ENCODE peak calls at places on chromosomes 11 and 22, in seven cellular contexts. B is breast epithelium; D is tibial artery; L is body of pancreas; Y is naive thymus-derived CD4-positive, alpha-beta T cell; Z is kidney; E is effector memory CD4-positive, alpha-beta T cell. C is an unnamed sample.

GRCh38 chr11:10305262-10305963 is 540 bp downstream of the ADM start:
- DNase-seq in B (no peak), D (peak; percentile 73), L (peak; percentile 38), Y (peak; percentile 45), Z (peak; percentile 79), E (no peak), C (no peak)

GRCh38 chr11:66685276-66686099 is 7.8 kb upstream of the RBM4B start:
- DNase-seq in B (no peak), D (peak; percentile 43), L (no peak), Y (no peak), Z (peak; percentile 37), E (no peak), C (no peak)

GRCh38 chr11:25924586-25924985 is 407.3 kb upstream of the ANO3 start:
- DNase-seq in B (no peak), D (no peak), L (no peak), Y (no peak), Z (no peak), E (no peak), C (no peak)

GRCh38 chr11:66883021-66883968 is 26.4 kb downstream of the LRFN4 start:
- DNase-seq in B (peak; percentile 48), D (no peak), L (peak; percentile 59), Y (peak; percentile 68), Z (peak; percentile 43), E (no peak), C (peak; percentile 39)

GRCh38 chr11:61769169-61769920 is 16.9 kb downstream of the MYRF start:
- DNase-seq in B (no peak), D (no peak), L (peak; percentile 53), Y (no peak), Z (no peak), E (no peak), C (no peak)

GRCh38 chr11:3193373-3194015 is 25.1 kb downstream of the MRGPRG start:
- DNase-seq in B (no peak), D (peak; percentile 48), L (no peak), Y (no peak), Z (no peak), E (no peak), C (no peak)

GRCh38 chr11:19377855-19378254 is 137.1 kb upstream of the E2F8 start:
- DNase-seq in B (no peak), D (no peak), L (no peak), Y (no peak), Z (no peak), E (no peak), C (no peak)

GRCh38 chr11:62854825-62855570 is 15.6 kb upstream of the WDR74 start:
- DNase-seq in B (no peak), D (no peak), L (no peak), Y (no peak), Z (no peak), E (no peak), C (no peak)

GRCh38 chr11:47184711-47185304 is 1.4 kb downstream of the PACSIN3 start:
- DNase-seq in B (no peak), D (peak; percentile 83), L (peak; percentile 67), Y (no peak), Z (no peak), E (no peak), C (no peak)

GRCh38 chr22:41683052-41683451 is 5.6 kb downstream of the SNU13 start:
- DNase-seq in B (no peak), D (peak; percentile 38), L (no peak), Y (no peak), Z (no peak), E (no peak), C (no peak)
- H3K4me3 ChIP-seq in B (peak overlapping the region; percentile 58), D (peak overlapping the region; percentile 58), L (no peak overlapping the region), Y (peak overlapping the region; percentile 91), Z (peak overlapping the region; percentile 77), E (peak overlapping the region; percentile 77), C (no peak overlapping the region)

GRCh38 chr11:76824083-76824939 is 36.4 kb upstream of the ACER3 start:
- DNase-seq in B (no peak), D (no peak), L (no peak), Y (no peak), Z (no peak), E (no peak), C (no peak)
- H3K27ac ChIP-seq in B (peak overlapping the region; percentile 72), D (no peak overlapping the region), L (peak overlapping the region; percentile 54), Y (no peak overlapping the region), Z (peak overlapping the region; percentile 72), E (no peak overlapping the region), C (peak overlapping the region; percentile 70)

DNA sequence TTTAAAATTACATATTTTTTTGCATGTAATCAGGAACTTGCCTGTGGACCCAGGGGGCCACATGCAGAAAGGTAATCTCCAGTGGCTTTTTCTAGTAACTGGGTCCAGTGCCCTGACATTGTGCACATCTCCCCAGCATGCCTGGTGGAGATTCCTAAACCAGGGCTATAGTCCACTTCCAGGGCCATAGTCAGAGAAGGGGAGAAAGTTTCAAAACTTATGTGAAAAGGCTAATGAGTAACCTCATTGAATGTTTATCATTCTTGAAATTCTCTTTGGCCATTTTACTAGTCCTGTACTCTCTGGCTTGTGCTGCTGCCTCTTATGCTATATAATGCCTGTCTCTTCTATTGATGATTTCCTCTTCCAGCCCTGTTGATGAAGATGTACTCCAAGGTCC is 47.8 kb downstream of the BARX2 start:
- DNase-seq in B (no peak), D (no peak), L (no peak), Y (no peak), Z (no peak), E (no peak), C (no peak)
- H3K4me3 ChIP-seq in B (no peak overlapping the region), D (no peak overlapping the region), L (no peak overlapping the region), Y (no peak overlapping the region), Z (no peak overlapping the region), E (no peak overlapping the region), C (no peak overlapping the region)

GRCh38 chr11:64757549-64758329 is 2.0 kb downstream of the PYGM start:
- DNase-seq in B (no peak), D (peak; percentile 61), L (no peak), Y (no peak), Z (peak; percentile 53), E (no peak), C (no peak)

GRCh38 chr11:64759722-64760719 is at the start of gene PYGM:
- DNase-seq in B (no peak), D (peak; percentile 97), L (peak; percentile 51), Y (no peak), Z (peak; percentile 96), E (no peak), C (no peak)

GRCh38 chr11:64760759-64761417 is 1.1 kb upstream of the PYGM start:
- DNase-seq in B (no peak), D (peak; percentile 62), L (no peak), Y (no peak), Z (peak; percentile 9), E (no peak), C (no peak)

GRCh38 chr11:64758330-64759079 is 1.3 kb downstream of the PYGM start:
- DNase-seq in B (no peak), D (no peak), L (no peak), Y (no peak), Z (peak; percentile 64), E (no peak), C (no peak)

DNA sequence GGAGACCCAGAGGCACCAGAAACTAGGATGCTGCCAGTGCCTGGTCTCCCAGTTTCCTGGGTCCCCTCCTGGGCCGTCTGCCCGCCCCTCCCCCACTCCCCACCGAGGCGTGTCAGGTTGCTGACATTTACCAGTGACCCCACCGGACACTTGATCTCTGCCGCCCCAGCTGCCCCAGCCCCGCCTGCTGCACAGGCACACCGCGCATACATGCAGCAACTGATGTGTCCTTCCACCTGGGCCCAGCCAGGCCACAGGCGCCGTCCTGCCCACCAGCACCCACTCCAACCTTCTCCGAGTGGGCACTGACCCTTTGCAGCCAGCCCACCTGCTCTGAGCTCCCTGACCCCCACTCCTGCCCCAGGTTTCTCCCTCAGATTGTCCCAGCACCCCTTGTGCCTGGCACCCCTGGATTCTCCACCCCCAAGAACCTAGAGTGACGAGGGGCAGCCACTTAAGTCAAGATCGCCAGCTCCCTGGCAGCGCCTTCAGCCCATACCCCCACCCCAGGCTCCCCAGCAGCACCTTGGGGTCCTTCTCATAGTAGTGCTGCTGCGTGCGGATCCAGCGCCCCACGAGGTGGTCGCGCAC is 548 bp downstream of the PYGM start:
- DNase-seq in B (no peak), D (no peak), L (no peak), Y (no peak), Z (peak; percentile 77), E (no peak), C (no peak)
- H3K27ac ChIP-seq in B (peak overlapping the region; percentile 69), D (peak overlapping the region; percentile 93), L (no peak overlapping the region), Y (peak overlapping the region; percentile 11), Z (no peak overlapping the region), E (no peak overlapping the region), C (no peak overlapping the region)

GRCh38 chr11:123525072-123525471 is 95.0 kb downstream of the GRAMD1B start:
- DNase-seq in B (no peak), D (no peak), L (no peak), Y (no peak), Z (no peak), E (no peak), C (no peak)
- H3K4me3 ChIP-seq in B (peak overlapping the region; percentile 38), D (no peak overlapping the region), L (no peak overlapping the region), Y (no peak overlapping the region), Z (no peak overlapping the region), E (no peak overlapping the region), C (no peak overlapping the region)

GRCh38 chr11:73001615-73002014 is 140.5 kb downstream of the FCHSD2 start:
- DNase-seq in B (no peak), D (no peak), L (peak; percentile 72), Y (no peak), Z (no peak), E (no peak), C (no peak)

GRCh38 chr11:73003083-73003482 is 139.0 kb downstream of the FCHSD2 start:
- DNase-seq in B (no peak), D (no peak), L (no peak), Y (no peak), Z (no peak), E (no peak), C (no peak)

GRCh38 chr11:73009972-73010371 is 132.1 kb downstream of the FCHSD2 start:
- DNase-seq in B (no peak), D (no peak), L (no peak), Y (no peak), Z (no peak), E (no peak), C (no peak)

DNA sequence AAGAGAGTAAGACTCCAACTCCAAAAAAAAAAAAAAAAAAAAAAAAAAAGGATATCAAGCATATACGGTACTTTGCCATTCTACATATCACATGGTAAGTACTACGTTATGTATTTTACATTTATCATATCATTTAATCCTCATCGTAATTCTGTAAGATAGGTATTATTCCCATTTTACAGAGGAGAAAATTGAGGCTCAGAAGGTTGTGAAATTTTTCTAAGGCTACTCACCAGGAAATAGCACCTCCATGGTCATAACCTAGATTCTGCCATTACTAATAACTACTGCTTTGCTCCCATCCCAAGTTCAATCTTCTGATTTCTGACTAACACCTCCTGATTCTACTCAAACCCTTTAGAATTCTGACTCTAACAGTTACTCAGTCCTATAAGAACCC is 138.0 kb downstream of the FCHSD2 start:
- DNase-seq in B (no peak), D (no peak), L (no peak), Y (no peak), Z (no peak), E (no peak), C (no peak)
- H3K27ac ChIP-seq in B (no peak overlapping the region), D (no peak overlapping the region), L (no peak overlapping the region), Y (no peak overlapping the region), Z (no peak overlapping the region), E (no peak overlapping the region), C (no peak overlapping the region)

GRCh38 chr11:115458877-115459276 is 45.3 kb downstream of the CADM1 start:
- DNase-seq in B (no peak), D (no peak), L (no peak), Y (no peak), Z (no peak), E (no peak), C (no peak)
- H3K4me3 ChIP-seq in B (no peak overlapping the region), D (no peak overlapping the region), L (no peak overlapping the region), Y (no peak overlapping the region), Z (no peak overlapping the region), E (no peak overlapping the region), C (no peak overlapping the region)

GRCh38 chr11:44605965-44606364 is 40.5 kb downstream of the CD82 start:
- DNase-seq in B (no peak), D (no peak), L (no peak), Y (no peak), Z (no peak), E (no peak), C (no peak)
- H3K27ac ChIP-seq in B (no peak overlapping the region), D (peak overlapping the region; percentile 82), L (no peak overlapping the region), Y (no peak overlapping the region), Z (no peak overlapping the region), E (no peak overlapping the region), C (no peak overlapping the region)

C was measured in CD8-positive, alpha-beta memory T cell.